ENCODE peak calls at places on chromosomes 5 and 9, in six cellular contexts. X is CD8-positive, alpha-beta memory T cell; G is IMR-90; N is tibial nerve; T is keratinocyte; F is Peyer's patch. W is an unnamed sample.

GRCh38 chr5:143302344-143302743 is 101.1 kb downstream of the NR3C1 start:
- DNase-seq in G (no peak), T (no peak), F (no peak), N (no peak), X (no peak), W (no peak)

GRCh38 chr5:71836547-71837112 is 117.6 kb downstream of the CARTPT start:
- DNase-seq in T (no peak), F (no peak), G (no peak), X (no peak), N (no peak), W (no peak)

GRCh38 chr9:13397220-13397619 is 117.7 kb upstream of the MPDZ start:
- DNase-seq in X (no peak), T (no peak), N (no peak), G (no peak), F (no peak), W (no peak)

GRCh38 chr9:112505607-112506006 is 19.0 kb downstream of the KIAA1958 start:
- DNase-seq in N (no peak), T (no peak), G (no peak), X (no peak), F (no peak), W (no peak)

GRCh38 chr9:35115680-35116538 is at the start of gene ATOSB:
- DNase-seq in T (peak; percentile 88), X (peak; percentile 94), G (peak; percentile 93), F (peak; percentile 99), N (peak; percentile 93), W (peak; percentile 86)

GRCh38 chr5:160260881-160261815 is 31.8 kb downstream of the FABP6 start:
- DNase-seq in F (no peak), T (no peak), G (peak; percentile 99), N (no peak), X (no peak), W (peak; percentile 94)

GRCh38 chr9:134969401-134969800 is 51.7 kb upstream of the FCN1 start:
- DNase-seq in T (no peak), X (no peak), F (peak; percentile 28), N (no peak), G (no peak), W (no peak)

GRCh38 chr9:78567693-78568092 is 270.8 kb downstream of the PSAT1 start:
- DNase-seq in G (no peak), F (no peak), X (no peak), T (no peak), N (no peak), W (no peak)

GRCh38 chr9:135282001-135282731 is 194.7 kb downstream of the OLFM1 start:
- DNase-seq in N (peak; percentile 26), X (no peak), F (peak; percentile 77), T (peak; percentile 5), G (no peak), W (no peak)

GRCh38 chr5:138573949-138574670 is 1.1 kb downstream of the HSPA9 start:
- DNase-seq in X (no peak), F (no peak), G (peak; percentile 52), T (no peak), N (no peak), W (no peak)

GRCh38 chr9:127292415-127292814 is 27.8 kb downstream of the GARNL3 start:
- DNase-seq in F (no peak), G (no peak), T (no peak), N (no peak), X (no peak), W (no peak)

GRCh38 chr5:14147210-14147609 is 4.1 kb downstream of the TRIO start:
- DNase-seq in G (no peak), T (no peak), X (no peak), N (no peak), F (no peak), W (no peak)

GRCh38 chr9:99326112-99326916 is 104.2 kb downstream of the SEC61B start:
- DNase-seq in N (no peak), T (no peak), X (no peak), G (peak; percentile 28), F (no peak), W (no peak)

GRCh38 chr5:131634666-131634995 is 398 bp downstream of the RAPGEF6 start:
- DNase-seq in F (peak; percentile 82), N (peak; percentile 33), G (peak; percentile 46), X (peak; percentile 63), T (no peak), W (no peak)

GRCh38 chr5:52825826-52826225 is 38.1 kb downstream of the ITGA1 start:
- DNase-seq in X (no peak), N (no peak), T (no peak), G (no peak), F (no peak), W (no peak)
- H3K9me3 ChIP-seq in X (no peaks in the 10 kb centered on the region), N (no peaks in the 10 kb centered on the region), T (no peaks in the 10 kb centered on the region), G (no peaks in the 10 kb centered on the region), F (no peaks in the 10 kb centered on the region), W (no peaks in the 10 kb centered on the region)

GRCh38 chr5:127298036-127298429 is 7.4 kb downstream of the MEGF10 start:
- DNase-seq in N (no peak), X (no peak), G (no peak), T (no peak), F (no peak), W (no peak)

GRCh38 chr5:127294829-127295228 is 4.2 kb downstream of the MEGF10 start:
- DNase-seq in F (no peak), X (no peak), T (no peak), N (no peak), G (no peak), W (no peak)

GRCh38 chr5:127295454-127295853 is 4.9 kb downstream of the MEGF10 start:
- DNase-seq in T (no peak), G (no peak), X (no peak), N (no peak), F (no peak), W (no peak)

GRCh38 chr5:127297348-127298035 is 6.9 kb downstream of the MEGF10 start:
- DNase-seq in N (no peak), T (no peak), X (no peak), G (no peak), F (no peak), W (no peak)

DNA sequence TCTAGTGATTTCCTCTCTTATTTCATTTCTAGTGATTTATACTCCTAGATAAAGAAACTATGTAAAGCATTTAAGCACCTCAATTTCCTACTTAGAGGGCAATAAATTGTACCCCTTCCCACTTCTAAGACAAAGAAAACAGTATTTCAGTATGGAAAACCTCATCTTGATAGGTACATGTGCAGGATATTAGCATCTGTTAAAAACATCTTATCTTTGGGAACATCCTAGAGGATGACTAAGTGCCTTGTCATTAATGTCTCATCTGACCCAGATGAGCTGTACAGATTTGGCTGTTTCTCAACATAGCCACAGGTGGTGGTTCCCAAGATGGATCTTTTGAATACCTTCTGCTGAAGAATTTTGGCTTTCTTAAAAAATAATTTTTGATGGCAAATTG is 5.7 kb downstream of the MEGF10 start:
- DNase-seq in F (no peak), X (no peak), G (peak; percentile 45), N (no peak), T (peak; percentile 21), W (no peak)
- H3K27me3 ChIP-seq in F (no peaks in the 10 kb centered on the region), X (no peaks in the 10 kb centered on the region), G (peaks cover 35% of the 10 kb centered on the region), N (no peaks in the 10 kb centered on the region), T (peaks cover 23% of the 10 kb centered on the region), W (peaks cover 3% of the 10 kb centered on the region)

DNA sequence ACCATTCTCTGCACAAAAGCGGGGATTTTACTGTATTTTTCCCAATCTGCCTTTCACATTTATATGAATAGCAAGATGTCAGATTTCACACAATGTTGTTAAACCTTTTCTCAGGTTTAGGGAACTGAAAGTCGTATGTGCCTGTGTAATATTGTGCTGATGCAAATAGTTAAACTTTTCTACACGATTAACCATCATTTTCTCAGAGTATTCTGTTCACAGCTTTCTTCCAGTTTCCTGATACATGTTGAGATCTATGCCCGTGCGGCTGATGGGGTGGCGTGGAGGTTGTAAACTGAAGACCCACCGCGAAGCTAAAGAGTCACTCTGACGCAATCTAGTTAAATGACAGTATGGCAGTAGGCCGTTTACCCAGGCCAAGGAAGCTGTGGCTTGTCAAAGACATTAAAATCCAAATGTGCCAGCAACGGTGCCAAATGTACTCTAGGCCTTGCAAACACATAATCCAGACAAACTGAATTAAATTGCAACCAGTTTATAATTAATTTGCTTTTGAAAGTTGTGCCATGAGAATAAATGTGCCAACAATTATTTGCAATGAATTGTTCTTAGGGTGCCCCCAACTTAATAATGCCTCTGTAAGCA is 145.7 kb downstream of the EBF1 start:
- DNase-seq in F (peak; percentile 74), X (no peak), G (no peak), N (no peak), T (no peak), W (no peak)
- H3K4me3 ChIP-seq in F (no peak overlapping the region), X (no peak overlapping the region), G (no peak overlapping the region), N (no peak overlapping the region), T (no peak overlapping the region), W (no peak overlapping the region)

GRCh38 chr5:164422400-164422799 is 917.0 kb downstream of the MAT2B start:
- DNase-seq in N (no peak), T (no peak), F (no peak), G (peak; percentile 30), X (no peak), W (no peak)
- H3K9me3 ChIP-seq in N (peaks cover 34% of the 10 kb centered on the region), T (no peaks in the 10 kb centered on the region), F (no peaks in the 10 kb centered on the region), G (peaks cover 7% of the 10 kb centered on the region), X (no peaks in the 10 kb centered on the region), W (no peaks in the 10 kb centered on the region)

GRCh38 chr9:122232907-122233306 is 4.2 kb upstream of the LHX6 start:
- DNase-seq in T (no peak), X (no peak), N (no peak), F (no peak), G (no peak), W (no peak)
- H3K27me3 ChIP-seq in T (peaks cover 51% of the 10 kb centered on the region), X (peaks cover 20% of the 10 kb centered on the region), N (peaks cover 4% of the 10 kb centered on the region), F (peaks cover 21% of the 10 kb centered on the region), G (peaks cover 54% of the 10 kb centered on the region), W (peaks cover 36% of the 10 kb centered on the region)

DNA sequence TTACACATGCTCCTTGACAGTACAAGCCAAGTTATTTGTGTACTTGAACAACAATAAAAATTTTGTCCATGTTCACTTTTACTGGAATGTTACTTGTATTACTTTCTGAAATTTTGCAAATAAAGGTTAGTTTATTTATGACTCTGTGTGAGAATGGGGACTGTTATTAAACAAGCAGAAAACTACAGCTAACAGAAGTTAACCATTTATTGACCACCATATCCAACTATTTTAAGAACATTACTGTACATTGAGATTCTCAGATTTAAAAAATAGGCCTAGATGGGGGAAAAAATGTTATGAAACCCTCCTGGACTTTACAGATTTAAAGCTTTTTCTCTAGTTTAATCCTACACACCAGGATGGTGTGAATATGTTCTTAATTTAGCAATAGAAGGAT is 1.8 kb downstream of the SLC25A51 start:
- DNase-seq in T (no peak), F (no peak), N (no peak), X (no peak), G (no peak), W (no peak)
- H3K4me3 ChIP-seq in T (peak overlapping the region; percentile 95), F (peak overlapping the region; percentile 80), N (no peak overlapping the region), X (no peak overlapping the region), G (no peak overlapping the region), W (peak overlapping the region; percentile 83)

GRCh38 chr9:1536522-1537170 is 478.5 kb upstream of the SMARCA2 start:
- DNase-seq in N (no peak), G (no peak), X (no peak), T (no peak), F (no peak), W (no peak)
- H3K9me3 ChIP-seq in N (no peaks in the 10 kb centered on the region), G (peaks cover 6% of the 10 kb centered on the region), X (no peaks in the 10 kb centered on the region), T (no peaks in the 10 kb centered on the region), F (no peaks in the 10 kb centered on the region), W (peaks cover 4% of the 10 kb centered on the region)

W was measured in AG04450.